ENCODE peak calls at places on chromosome 14, in nine cellular contexts. V is Peyer's patch, Q is mesendoderm, J is AG20443, E is caudate nucleus, H is breast epithelium, Y is mucosa of gallbladder, B is NCI-H345, U is bronchial epithelial cell. X is an unnamed sample.

GRCh38 chr14:95609398-95609990 is 74.6 kb downstream of the GLRX5 start:
- DNase-seq in V (peak; percentile 18), Q (peak; percentile 76), J (peak; percentile 35), E (no peak), H (no peak), Y (peak; percentile 33), B (peak; percentile 66), U (peak; percentile 12), X (peak; percentile 49)

GRCh38 chr14:104660597-104660996 is 28.8 kb upstream of the INF2 start:
- DNase-seq in V (peak; percentile 90), Q (no peak), J (no peak), E (no peak), H (no peak), Y (no peak), B (no peak), U (no peak), X (no peak)

GRCh38 chr14:106845286-106846087 is 1319.1 kb downstream of the TMEM121 start:
- DNase-seq in V (peak; percentile 69), Q (no peak), J (no peak), E (no peak), H (no peak), Y (peak; percentile 90), B (peak; percentile 69), U (peak; percentile 78), X (peak; percentile 98)

GRCh38 chr14:88535149-88535548 is 19.7 kb downstream of the PTPN21 start:
- DNase-seq in V (no peak), Q (peak; percentile 91), J (peak; percentile 42), E (no peak), H (no peak), Y (peak; percentile 49), B (no peak), U (no peak), X (peak; percentile 85)

GRCh38 chr14:26526132-26526531 is 71.7 kb downstream of the NOVA1 start:
- DNase-seq in V (no peak), Q (no peak), J (peak; percentile 22), E (no peak), H (no peak), Y (no peak), B (no peak), U (no peak), X (peak; percentile 38)

GRCh38 chr14:36506732-36507614 is 13.1 kb downstream of the NKX2-1 start:
- DNase-seq in V (no peak), Q (peak; percentile 10), J (no peak), E (no peak), H (no peak), Y (no peak), B (no peak), U (no peak), X (no peak)

GRCh38 chr14:31320216-31320615 is 100.1 kb downstream of the HEATR5A start:
- DNase-seq in V (no peak), Q (no peak), J (no peak), E (no peak), H (no peak), Y (no peak), B (no peak), U (no peak), X (no peak)

GRCh38 chr14:49971156-49972141 is 78.6 kb downstream of the ARF6 start:
- DNase-seq in V (peak; percentile 80), Q (no peak), J (no peak), E (no peak), H (no peak), Y (no peak), B (no peak), U (no peak), X (peak; percentile 58)

GRCh38 chr14:103393687-103394626 is 8.7 kb downstream of the MARK3 start:
- DNase-seq in V (no peak), Q (no peak), J (peak; percentile 64), E (no peak), H (no peak), Y (no peak), B (peak; percentile 8), U (no peak), X (peak; percentile 49)

GRCh38 chr14:75156901-75157300 is 19.5 kb downstream of the TMED10 start:
- DNase-seq in V (no peak), Q (peak; percentile 49), J (no peak), E (no peak), H (no peak), Y (no peak), B (no peak), U (no peak), X (no peak)

GRCh38 chr14:68685419-68686211 is 107.3 kb downstream of the ZFP36L1 start:
- DNase-seq in V (peak; percentile 89), Q (peak; percentile 72), J (peak; percentile 47), E (no peak), H (no peak), Y (peak; percentile 62), B (no peak), U (peak; percentile 98), X (peak; percentile 99)

GRCh38 chr14:63759454-63759853 is 31.6 kb upstream of the SGPP1 start:
- DNase-seq in V (peak; percentile 53), Q (no peak), J (peak; percentile 45), E (no peak), H (no peak), Y (no peak), B (no peak), U (no peak), X (no peak)

GRCh38 chr14:68345738-68346137 is 447.1 kb downstream of the ZFP36L1 start:
- DNase-seq in V (no peak), Q (no peak), J (no peak), E (no peak), H (no peak), Y (no peak), B (no peak), U (no peak), X (no peak)

X was measured in kidney tubule cell.